ENCODE peak calls at places on chromosomes 3 and 15, in five cellular contexts. Z, V, P, W and B are unnamed samples. For H3K4me1, the result is how much of the 10 kb centered on the place peaks cover.

GRCh38 chr3:41277790-41278465 is 78.6 kb downstream of the CTNNB1 start:
- DNase-seq in P (no peak), V (peak), Z (no peak), W (no peak), B (no peak)

GRCh38 chr3:51953445-51953844 is 1.7 kb upstream of the GPR62 start:
- DNase-seq in V (no peak), P (no peak), W (no peak), Z (no peak), B (no peak)

GRCh38 chr3:105869982-105870381 is 1.2 kb upstream of the CBLB start:
- DNase-seq in V (no peak), W (no peak), Z (no peak), P (no peak), B (no peak)

GRCh38 chr3:123951522-123952447 is 9.2 kb downstream of the CCDC14 start:
- DNase-seq in P (no peak), W (no peak), Z (no peak), V (no peak), B (no peak)

GRCh38 chr3:148464246-148464645 is 233.5 kb upstream of the AGTR1 start:
- DNase-seq in Z (no peak), P (no peak), V (no peak), W (no peak), B (no peak)

GRCh38 chr3:131454501-131454900 is 48.3 kb downstream of the MRPL3 start:
- DNase-seq in W (no peak), V (no peak), Z (no peak), P (no peak), B (no peak)

GRCh38 chr3:42653560-42654330 is at the start of gene ZBTB47:
- DNase-seq in P (peak), W (no peak), Z (no peak), V (peak), B (peak)

GRCh38 chr3:186002884-186003472 is 65.2 kb upstream of the TRA2B start:
- DNase-seq in V (peak), P (no peak), W (no peak), Z (no peak), B (peak)

GRCh38 chr3:146156801-146157310 is 4.1 kb downstream of the PLOD2 start:
- DNase-seq in P (no peak), Z (no peak), W (no peak), V (no peak), B (no peak)

GRCh38 chr3:173584834-173585831 is 187.6 kb downstream of the NLGN1 start:
- DNase-seq in Z (peak), W (no peak), V (peak), P (no peak), B (no peak)

GRCh38 chr3:127970966-127971592 is 56.0 kb downstream of the KBTBD12 start:
- DNase-seq in Z (peak), P (no peak), V (peak), W (peak), B (peak)

GRCh38 chr3:51668756-51669155 is 2.3 kb upstream of the TEX264 start:
- DNase-seq in Z (no peak), P (no peak), V (no peak), W (no peak), B (no peak)

GRCh38 chr15:50113187-50113505 is 5.9 kb downstream of the ATP8B4 start:
- DNase-seq in P (no peak), V (no peak), W (no peak), Z (no peak), B (no peak)

GRCh38 chr3:27046346-27046745 is 322.8 kb downstream of the NEK10 start:
- DNase-seq in P (no peak), Z (no peak), W (no peak), V (no peak), B (no peak)

GRCh38 chr15:64697911-64698369 is 77.4 kb downstream of the RBPMS2 start:
- DNase-seq in P (no peak), Z (no peak), W (no peak), V (no peak), B (no peak)

GRCh38 chr15:56292546-56293316 is 49.1 kb upstream of the RFX7 start:
- DNase-seq in W (no peak), V (peak), P (no peak), Z (no peak), B (no peak)

GRCh38 chr15:58522865-58523264 is 91.1 kb downstream of the LIPC start:
- DNase-seq in P (no peak), Z (no peak), W (no peak), V (no peak), B (no peak)

GRCh38 chr3:180913582-180914404 is 1.3 kb downstream of the FXR1 start:
- DNase-seq in V (peak), P (no peak), Z (peak), W (no peak), B (no peak)

GRCh38 chr3:43249405-43249804 is 36.9 kb upstream of the SNRK start:
- DNase-seq in W (no peak), Z (no peak), V (no peak), P (no peak), B (no peak)

GRCh38 chr15:32867313-32867626 is 149.5 kb downstream of the GREM1 start:
- DNase-seq in Z (no peak), W (no peak), P (no peak), V (no peak), B (no peak)

GRCh38 chr3:158403013-158403412 is 168.0 kb upstream of the MLF1 start:
- DNase-seq in V (no peak), P (no peak), Z (peak), W (no peak), B (no peak)

GRCh38 chr15:71152542-71152941 is 37.3 kb downstream of the THSD4 start:
- DNase-seq in W (no peak), V (no peak), P (no peak), Z (no peak), B (no peak)

GRCh38 chr15:61681038-61681418 is 379.2 kb downstream of the VPS13C start:
- DNase-seq in Z (no peak), V (peak), P (no peak), W (no peak), B (no peak)

DNA sequence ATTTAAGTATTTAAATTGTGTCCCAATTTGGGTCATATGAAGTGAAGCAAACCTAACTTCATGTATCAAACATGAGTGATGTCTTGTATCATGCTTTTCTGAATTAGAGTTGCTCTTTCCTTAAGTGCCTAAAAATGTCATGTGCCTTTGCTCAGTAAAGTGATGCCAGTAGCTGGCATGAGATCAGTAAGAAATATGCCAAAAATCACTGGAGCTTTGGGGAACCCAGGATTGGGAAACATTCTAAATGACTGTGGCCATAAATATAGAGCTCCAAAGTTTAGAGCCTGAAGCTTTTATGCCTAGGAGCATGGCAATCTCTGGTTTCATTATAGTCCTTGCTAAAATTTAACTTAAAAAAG is 33.8 kb downstream of the RBMS3 start:
- DNase-seq in P (no peak), V (no peak), Z (no peak), W (no peak), B (no peak)
- H3K4me1 ChIP-seq in P (under half), V (under half), Z (under half), W (under half), B (under half)

GRCh38 chr3:172193436-172193835 is 154.1 kb downstream of the FNDC3B start:
- DNase-seq in V (no peak), Z (no peak), P (no peak), W (no peak), B (no peak)
- H3K4me1 ChIP-seq in V (under half), Z (under half), P (under half), W (under half), B (under half)

DNA sequence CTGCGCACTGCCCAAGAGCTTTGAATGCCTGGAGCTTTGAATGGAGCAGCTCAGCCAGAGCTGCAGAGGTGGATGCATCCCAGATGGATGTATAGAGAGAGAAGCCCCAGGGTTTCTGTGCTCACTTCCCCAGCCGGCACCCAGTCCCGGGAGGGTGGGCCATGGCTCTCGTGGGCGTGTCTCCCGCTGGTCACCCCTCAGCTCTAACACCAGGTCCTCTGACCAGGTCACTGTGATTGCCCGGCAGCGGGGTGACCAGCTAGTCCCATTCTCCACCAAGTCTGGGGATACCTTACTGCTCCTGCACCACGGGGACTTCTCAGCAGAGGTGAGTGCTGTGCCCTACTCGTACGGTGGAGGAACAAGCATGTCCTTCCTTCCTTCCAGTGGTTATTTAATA is 10.7 kb downstream of the TMEM43 start:
- DNase-seq in W (no peak), P (no peak), Z (no peak), V (no peak), B (no peak)
- H3K4me1 ChIP-seq in W (under half), P (under half), Z (under half), V (under half), B (under half)

DNA sequence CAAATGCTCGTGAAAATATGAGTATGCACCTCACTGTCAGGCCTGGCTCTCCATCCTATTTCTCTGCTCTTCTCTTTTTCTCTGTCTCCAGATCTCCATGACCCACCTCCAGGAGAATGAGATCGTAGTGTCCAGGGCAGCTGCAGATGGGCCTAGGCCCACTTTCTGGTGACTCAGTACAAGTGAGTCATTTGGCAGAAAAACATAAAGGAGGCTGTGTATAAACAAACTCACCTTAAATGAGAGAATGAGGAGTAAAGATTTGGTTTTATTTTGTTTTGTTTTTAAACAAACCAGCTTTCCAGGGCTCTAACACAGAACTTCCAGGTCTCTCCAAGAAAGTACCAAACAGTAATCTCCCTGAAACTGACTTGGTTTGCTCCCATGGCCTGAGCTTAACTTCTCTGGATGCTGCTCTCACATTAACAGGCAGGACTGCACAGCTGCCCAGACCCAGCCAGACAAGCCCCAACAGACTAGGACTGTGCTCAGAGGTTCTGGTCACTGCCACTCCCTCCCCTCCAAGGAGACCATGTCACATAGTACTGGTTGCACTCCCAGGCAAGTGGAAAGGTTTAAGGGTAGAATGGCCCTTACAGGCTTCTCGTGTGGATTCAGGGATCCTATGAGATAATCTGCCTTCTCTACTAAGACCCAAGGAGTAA is 1.5 kb upstream of the HEG1 start:
- DNase-seq in W (no peak), V (no peak), P (peak), Z (no peak), B (no peak)
- H3K4me1 ChIP-seq in W (half or more), V (under half), P (under half), Z (under half), B (under half)

DNA sequence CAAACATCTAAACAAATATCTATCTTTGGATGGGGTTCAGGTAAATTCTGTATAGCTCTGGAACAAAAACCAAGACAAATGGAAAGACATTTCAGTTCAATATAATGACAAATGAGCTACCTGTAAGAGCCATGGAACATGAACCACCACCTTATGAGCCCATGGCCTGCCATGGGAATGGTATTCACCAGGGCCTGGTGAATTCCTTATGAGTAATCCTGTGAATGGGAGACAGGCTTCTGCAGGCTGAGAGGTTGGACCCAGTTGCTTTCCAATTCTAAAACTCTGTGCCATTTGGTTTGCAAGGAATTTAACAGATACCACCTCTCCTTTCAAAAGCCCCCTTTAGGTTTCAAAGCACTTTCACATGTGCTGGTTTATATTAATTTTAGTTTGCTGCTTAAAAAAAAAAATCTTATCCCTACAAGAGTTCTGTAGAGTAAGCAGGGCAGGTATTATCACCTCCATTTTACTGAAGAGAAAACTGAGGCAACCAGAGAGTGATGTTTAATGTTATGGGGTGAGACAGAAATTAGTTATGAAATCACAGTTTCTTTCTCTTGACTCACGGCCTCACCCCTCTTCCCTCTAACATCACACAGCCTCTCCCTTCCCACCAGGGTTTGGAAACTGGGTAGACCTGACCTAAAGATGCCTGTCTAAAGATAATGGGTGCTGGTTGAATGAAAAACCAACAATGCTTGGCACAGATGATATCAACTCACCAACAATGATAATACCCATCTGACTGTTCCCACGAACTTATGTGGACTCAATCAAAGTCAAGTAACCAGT is 397.6 kb upstream of the WNT5A start:
- DNase-seq in P (no peak), V (no peak), Z (no peak), W (no peak), B (no peak)
- H3K4me1 ChIP-seq in P (under half), V (under half), Z (under half), W (under half), B (under half)

GRCh38 chr15:90003736-90004135 is 2.6 kb downstream of the ZNF710 start:
- DNase-seq in Z (no peak), W (no peak), P (no peak), V (no peak), B (no peak)

GRCh38 chr15:90000175-90000923 is 775 bp upstream of the ZNF710 start:
- DNase-seq in W (no peak), V (peak), Z (no peak), P (peak), B (no peak)

GRCh38 chr15:90002428-90002844 is 1.3 kb downstream of the ZNF710 start:
- DNase-seq in P (peak), W (no peak), Z (peak), V (peak), B (peak)

GRCh38 chr15:90001062-90001682 is at the start of gene ZNF710:
- DNase-seq in P (peak), Z (peak), V (peak), W (no peak), B (peak)

DNA sequence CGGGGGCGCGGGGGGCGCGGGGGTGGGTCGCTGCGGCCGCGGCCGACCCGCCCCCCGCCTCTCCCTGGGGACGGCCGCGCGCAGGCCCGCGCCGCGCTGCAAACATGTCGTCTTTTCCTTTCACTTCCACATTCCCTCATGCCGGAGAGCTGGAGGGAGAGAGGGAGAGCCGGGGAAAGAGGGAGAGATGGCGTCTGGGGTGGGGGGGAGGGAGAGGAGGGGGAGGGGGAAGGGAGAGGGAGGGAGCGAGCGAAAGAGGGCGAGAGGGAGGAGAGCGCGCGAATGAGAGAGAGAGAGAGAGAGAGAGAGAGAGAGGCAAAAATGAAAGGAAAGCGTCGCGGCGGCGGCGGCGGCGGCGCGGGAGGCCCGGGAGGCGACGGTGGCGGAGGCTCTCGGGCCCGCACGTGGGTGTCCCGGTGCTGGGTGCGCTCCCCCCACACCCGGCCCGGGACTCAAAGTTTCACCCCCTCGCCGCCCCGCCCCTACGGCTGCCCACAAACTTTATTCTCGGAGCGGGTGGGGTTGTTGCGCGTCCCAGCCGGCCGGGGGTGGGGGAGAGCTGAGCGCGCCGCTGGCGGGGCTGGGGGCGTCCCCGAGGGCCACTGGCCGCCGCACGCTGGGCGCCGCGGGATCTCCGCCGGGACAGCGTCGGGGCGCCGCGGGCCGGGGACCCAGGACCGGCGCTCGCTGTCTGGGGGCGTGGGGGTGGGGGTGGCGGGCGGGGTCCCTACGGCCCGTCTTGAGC is 731 bp downstream of the ZNF710 start:
- DNase-seq in Z (peak), W (no peak), V (peak), P (peak), B (peak)
- H3K4me1 ChIP-seq in Z (under half), W (half or more), V (under half), P (under half), B (under half)

GRCh38 chr3:18082551-18083272 is 340.3 kb upstream of the TBC1D5 start:
- DNase-seq in V (no peak), Z (no peak), W (no peak), P (no peak), B (no peak)
- H3K4me1 ChIP-seq in V (under half), Z (under half), W (under half), P (under half), B (under half)

GRCh38 chr15:90596943-90597342 is 67.2 kb downstream of the CRTC3 start:
- DNase-seq in V (no peak), Z (no peak), W (no peak), P (no peak), B (no peak)
- H3K4me1 ChIP-seq in V (under half), Z (under half), W (under half), P (under half), B (under half)

DNA sequence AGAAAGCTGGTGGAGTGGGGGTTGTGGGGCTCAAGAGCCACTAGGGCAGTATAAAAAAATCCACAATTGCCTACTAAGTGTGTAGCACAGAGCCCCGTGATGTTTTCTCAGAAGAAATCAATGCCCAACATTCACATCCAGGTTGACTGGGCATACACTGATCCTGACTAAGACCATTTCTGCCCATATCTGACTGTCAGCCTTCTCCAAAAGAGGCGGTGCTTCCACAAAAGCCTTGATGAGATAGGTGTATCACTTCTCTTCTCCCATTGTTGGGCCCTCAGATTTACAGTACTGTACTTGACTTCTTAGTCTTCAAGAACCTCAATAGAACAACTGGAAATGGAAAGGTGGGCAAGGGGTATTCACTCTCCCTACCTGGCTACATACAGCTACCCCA is 1.4 kb downstream of the POPDC2 start:
- DNase-seq in P (no peak), W (no peak), V (no peak), Z (no peak), B (no peak)
- H3K4me1 ChIP-seq in P (under half), W (under half), V (under half), Z (under half), B (under half)

DNA sequence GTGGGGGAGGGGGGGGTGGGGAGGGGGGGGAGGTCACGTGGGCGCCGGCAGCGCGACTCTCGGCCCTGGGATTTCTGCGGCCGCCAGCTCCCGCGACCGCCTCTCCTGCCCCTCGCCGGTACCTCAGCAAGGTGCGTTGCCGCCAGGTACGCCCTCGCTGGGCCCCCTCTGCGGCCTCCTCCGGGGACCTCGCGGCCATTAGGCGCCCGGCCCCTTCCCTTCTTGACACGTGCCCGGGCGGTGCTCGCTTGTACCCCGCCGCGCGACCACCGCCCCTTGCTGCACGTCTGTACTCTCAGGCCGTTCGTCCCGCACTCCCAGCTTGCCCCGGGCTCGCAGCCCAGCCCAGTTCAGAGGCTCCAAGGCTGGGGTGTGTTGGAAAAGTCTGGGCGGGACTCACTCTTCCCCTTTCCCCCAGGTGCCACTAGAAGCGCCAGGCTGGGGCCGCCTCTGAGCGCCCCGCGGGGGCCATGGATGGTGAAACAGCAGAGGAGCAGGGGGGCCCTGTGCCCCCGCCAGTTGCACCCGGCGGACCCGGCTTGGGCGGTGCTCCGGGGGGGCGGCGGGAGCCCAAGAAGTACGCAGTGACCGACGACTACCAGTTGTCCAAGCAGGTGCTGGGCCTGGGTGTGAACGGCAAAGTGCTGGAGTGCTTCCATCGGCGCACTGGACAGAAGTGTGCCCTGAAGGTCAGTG is at the start of gene MAPKAPK3:
- DNase-seq in V (no peak), P (peak), W (no peak), Z (no peak), B (no peak)
- H3K4me1 ChIP-seq in V (under half), P (under half), W (under half), Z (under half), B (under half)